ENCODE peak calls at places on chromosomes 12 and 14, in eight cellular contexts. U is fibroblast of lung, W is H9, P is hepatocyte, L is neural progenitor cell, F is PC-3, Z is mammary epithelial cell, T is GM23248. S is an unnamed sample. For H4K20me1 and H3K79me2, the result is how much of the 10 kb centered on the place peaks cover.

GRCh38 chr12:80936642-80937390 is 918 bp downstream of the LIN7A start:
- DNase-seq in U (peak), W (peak), P (peak), L (peak), F (peak), Z (peak), T (peak), S (peak)

GRCh38 chr12:117067016-117067415 is 32.2 kb downstream of the TESC start:
- DNase-seq in U (no peak), W (no peak), P (peak), L (no peak), F (no peak), Z (no peak), T (no peak), S (no peak)

GRCh38 chr14:23434488-23435219 is 806 bp downstream of the MYH7 start:
- DNase-seq in U (no peak), W (peak), P (no peak), L (no peak), F (no peak), Z (no peak), T (no peak), S (no peak)

GRCh38 chr12:72282721-72283120 is 10.6 kb downstream of the TRHDE start:
- DNase-seq in U (peak), W (no peak), P (peak), L (peak), F (peak), Z (peak), T (peak), S (peak)

GRCh38 chr14:90697577-90698206 is 118.5 kb downstream of the TTC7B start:
- DNase-seq in U (peak), W (peak), P (peak), L (peak), F (peak), Z (peak), T (peak), S (peak)

GRCh38 chr12:5440973-5441372 is 9.1 kb downstream of the NTF3 start:
- DNase-seq in U (no peak), W (no peak), P (no peak), L (no peak), F (no peak), Z (no peak), T (no peak), S (no peak)

GRCh38 chr12:107264667-107265066 is 171.3 kb upstream of the CRY1 start:
- DNase-seq in U (no peak), W (no peak), P (no peak), L (no peak), F (no peak), Z (no peak), T (no peak), S (no peak)

GRCh38 chr12:79938843-79939242 is 3.9 kb upstream of the PPP1R12A start:
- DNase-seq in U (no peak), W (no peak), P (peak), L (no peak), F (no peak), Z (no peak), T (no peak), S (no peak)

GRCh38 chr14:105411017-105411941 is 8.3 kb upstream of the MTA1 start:
- DNase-seq in U (peak), W (peak), P (peak), L (peak), F (peak), Z (peak), T (peak), S (peak)

GRCh38 chr12:11555743-11556625 is 93.5 kb upstream of the ETV6 start:
- DNase-seq in U (no peak), W (no peak), P (peak), L (no peak), F (no peak), Z (no peak), T (peak), S (no peak)

GRCh38 chr14:54737132-54737711 is 165.4 kb downstream of the GCH1 start:
- DNase-seq in U (peak), W (no peak), P (no peak), L (no peak), F (peak), Z (peak), T (peak), S (peak)

GRCh38 chr12:88450130-88450529 is 130.1 kb downstream of the KITLG start:
- DNase-seq in U (no peak), W (no peak), P (no peak), L (peak), F (no peak), Z (no peak), T (no peak), S (no peak)

GRCh38 chr12:78584695-78585094 is 279.9 kb upstream of the SYT1 start:
- DNase-seq in U (peak), W (peak), P (no peak), L (peak), F (peak), Z (peak), T (peak), S (no peak)

GRCh38 chr12:3704512-3705348 is 48.2 kb downstream of the CRACR2A start:
- DNase-seq in U (peak), W (no peak), P (no peak), L (no peak), F (no peak), Z (no peak), T (peak), S (peak)

GRCh38 chr14:60622210-60622919 is 26.9 kb downstream of the SIX1 start:
- DNase-seq in U (peak), W (no peak), P (no peak), L (no peak), F (no peak), Z (no peak), T (peak), S (no peak)

GRCh38 chr12:57099062-57099714 is 10.3 kb downstream of the NAB2 start:
- DNase-seq in U (no peak), W (no peak), P (no peak), L (no peak), F (peak), Z (no peak), T (peak), S (peak)

GRCh38 chr14:74240794-74241610 is 1.8 kb downstream of the VSX2 start:
- DNase-seq in U (peak), W (peak), P (no peak), L (peak), F (no peak), Z (no peak), T (peak), S (peak)

GRCh38 chr12:89355243-89356068 is 3.2 kb upstream of the DUSP6 start:
- DNase-seq in U (peak), W (no peak), P (no peak), L (peak), F (no peak), Z (peak), T (no peak), S (no peak)

GRCh38 chr12:63440063-63440462 is 228.2 kb downstream of the DPY19L2 start:
- DNase-seq in U (no peak), W (no peak), P (peak), L (no peak), F (peak), Z (no peak), T (no peak), S (no peak)

GRCh38 chr14:103104654-103105511 is 10.4 kb downstream of the EXOC3L4 start:
- DNase-seq in U (peak), W (peak), P (peak), L (peak), F (peak), Z (peak), T (peak), S (peak)

GRCh38 chr14:70567791-70568190 is 32.7 kb downstream of the MED6 start:
- DNase-seq in U (peak), W (peak), P (peak), L (peak), F (peak), Z (peak), T (peak), S (peak)

GRCh38 chr12:67766370-67766769 is 117.8 kb downstream of the DYRK2 start:
- DNase-seq in U (peak), W (no peak), P (no peak), L (no peak), F (peak), Z (peak), T (peak), S (peak)

GRCh38 chr14:100032749-100033148 is 32.5 kb upstream of the EVL start:
- DNase-seq in U (no peak), W (no peak), P (no peak), L (no peak), F (no peak), Z (no peak), T (no peak), S (no peak)

GRCh38 chr14:89004195-89004594 is 179.7 kb downstream of the TTC8 start:
- DNase-seq in U (peak), W (no peak), P (peak), L (no peak), F (no peak), Z (no peak), T (peak), S (no peak)

GRCh38 chr14:70724061-70724596 is 82.4 kb downstream of the TTC9 start:
- DNase-seq in U (no peak), W (no peak), P (no peak), L (no peak), F (no peak), Z (no peak), T (no peak), S (peak)

GRCh38 chr14:89428556-89429196 is 11.6 kb upstream of the FOXN3 start:
- DNase-seq in U (peak), W (peak), P (no peak), L (peak), F (no peak), Z (peak), T (peak), S (no peak)

GRCh38 chr14:59356298-59356697 is 108.9 kb downstream of the GPR135 start:
- DNase-seq in U (no peak), W (no peak), P (no peak), L (no peak), F (peak), Z (no peak), T (no peak), S (no peak)

GRCh38 chr12:48969847-48970701 is 1.5 kb downstream of the WNT10B start:
- DNase-seq in U (peak), W (peak), P (peak), L (peak), F (no peak), Z (no peak), T (peak), S (peak)

GRCh38 chr14:61178226-61179060 is 102.7 kb downstream of the TMEM30B start:
- DNase-seq in U (peak), W (no peak), P (peak), L (no peak), F (peak), Z (peak), T (peak), S (peak)

GRCh38 chr12:28568709-28569108 is 378.5 kb downstream of the CCDC91 start:
- DNase-seq in U (no peak), W (no peak), P (no peak), L (no peak), F (no peak), Z (no peak), T (peak), S (no peak)

GRCh38 chr12:93514853-93515252 is 47.5 kb downstream of the MRPL42 start:
- DNase-seq in U (peak), W (no peak), P (no peak), L (no peak), F (peak), Z (peak), T (peak), S (peak)

GRCh38 chr14:105538481-105539049 is 12.2 kb downstream of the TMEM121 start:
- DNase-seq in U (no peak), W (no peak), P (peak), L (no peak), F (no peak), Z (no peak), T (no peak), S (peak)

GRCh38 chr12:24681570-24681969 is 267.3 kb downstream of the BCAT1 start:
- DNase-seq in U (no peak), W (no peak), P (no peak), L (peak), F (no peak), Z (no peak), T (no peak), S (no peak)

GRCh38 chr14:75434557-75435248 is 6.9 kb downstream of the JDP2 start:
- DNase-seq in U (no peak), W (peak), P (no peak), L (no peak), F (no peak), Z (no peak), T (no peak), S (no peak)

GRCh38 chr14:75435473-75435872 is 7.7 kb downstream of the JDP2 start:
- DNase-seq in U (no peak), W (no peak), P (no peak), L (no peak), F (no peak), Z (no peak), T (no peak), S (no peak)

GRCh38 chr14:75432406-75432805 is 4.6 kb downstream of the JDP2 start:
- DNase-seq in U (no peak), W (peak), P (no peak), L (no peak), F (no peak), Z (no peak), T (no peak), S (no peak)

GRCh38 chr14:75431827-75432226 is 4.0 kb downstream of the JDP2 start:
- DNase-seq in U (no peak), W (no peak), P (no peak), L (no peak), F (no peak), Z (no peak), T (peak), S (no peak)

GRCh38 chr14:75433631-75434556 is 6.1 kb downstream of the JDP2 start:
- DNase-seq in U (no peak), W (no peak), P (peak), L (no peak), F (no peak), Z (no peak), T (peak), S (no peak)
- H3K4me2 ChIP-seq in U (no peak), W (no peak), P (peak), L (no peak), F (no peak), Z (no peak), T (peak), S (no peak)

GRCh38 chr12:113164014-113164413 is 14.5 kb downstream of the CFAP73 start:
- DNase-seq in U (no peak), W (no peak), P (no peak), L (no peak), F (no peak), Z (no peak), T (no peak), S (peak)

GRCh38 chr12:113161415-113162016 is 12.0 kb downstream of the CFAP73 start:
- DNase-seq in U (no peak), W (peak), P (no peak), L (peak), F (peak), Z (no peak), T (no peak), S (peak)

GRCh38 chr12:113162102-113163029 is 12.8 kb downstream of the CFAP73 start:
- DNase-seq in U (peak), W (peak), P (no peak), L (peak), F (peak), Z (no peak), T (peak), S (peak)

GRCh38 chr12:113165521-113166450 is 16.3 kb downstream of the CFAP73 start:
- DNase-seq in U (no peak), W (no peak), P (no peak), L (no peak), F (no peak), Z (no peak), T (no peak), S (peak)

DNA sequence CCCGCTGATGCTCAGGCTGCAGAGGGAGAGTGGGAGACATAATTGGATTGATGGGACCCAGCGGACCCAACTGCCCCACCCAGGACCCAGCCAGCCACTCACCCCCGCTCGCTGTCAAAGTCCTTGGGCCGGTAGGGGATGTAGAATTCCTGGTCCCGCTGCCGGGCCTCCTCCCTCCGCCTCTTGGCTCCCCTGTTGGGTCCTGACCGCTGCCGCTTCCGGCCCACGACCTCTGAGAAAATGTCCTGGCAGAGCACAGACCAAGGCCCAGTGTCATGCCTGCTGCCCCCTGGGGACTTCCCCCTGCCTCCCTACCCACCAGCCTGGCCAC is 13.5 kb downstream of the CFAP73 start:
- DNase-seq in U (no peak), W (no peak), P (no peak), L (no peak), F (no peak), Z (no peak), T (no peak), S (peak)
- H4K20me1 ChIP-seq in U (under half), W (under half), P (under half), L (under half), F (under half), Z (under half), T (under half), S (under half)

GRCh38 chr14:104375551-104376201 is 203.9 kb upstream of the C14orf180 start:
- DNase-seq in U (no peak), W (no peak), P (no peak), L (no peak), F (no peak), Z (no peak), T (no peak), S (no peak)

GRCh38 chr14:104374718-104375080 is 204.9 kb upstream of the C14orf180 start:
- DNase-seq in U (no peak), W (no peak), P (no peak), L (no peak), F (no peak), Z (no peak), T (no peak), S (no peak)

GRCh38 chr14:104378636-104379225 is 200.8 kb upstream of the C14orf180 start:
- DNase-seq in U (no peak), W (no peak), P (no peak), L (peak), F (no peak), Z (no peak), T (no peak), S (peak)

GRCh38 chr14:104377256-104377655 is 202.3 kb upstream of the C14orf180 start:
- DNase-seq in U (no peak), W (no peak), P (no peak), L (no peak), F (no peak), Z (no peak), T (no peak), S (no peak)

GRCh38 chr14:104376202-104377140 is 203.1 kb upstream of the C14orf180 start:
- DNase-seq in U (no peak), W (no peak), P (no peak), L (no peak), F (no peak), Z (no peak), T (no peak), S (no peak)
- H3K79me2 ChIP-seq in U (under half), W (under half), P (under half), L (under half), F (under half), Z (under half), T (under half), S (under half)

DNA sequence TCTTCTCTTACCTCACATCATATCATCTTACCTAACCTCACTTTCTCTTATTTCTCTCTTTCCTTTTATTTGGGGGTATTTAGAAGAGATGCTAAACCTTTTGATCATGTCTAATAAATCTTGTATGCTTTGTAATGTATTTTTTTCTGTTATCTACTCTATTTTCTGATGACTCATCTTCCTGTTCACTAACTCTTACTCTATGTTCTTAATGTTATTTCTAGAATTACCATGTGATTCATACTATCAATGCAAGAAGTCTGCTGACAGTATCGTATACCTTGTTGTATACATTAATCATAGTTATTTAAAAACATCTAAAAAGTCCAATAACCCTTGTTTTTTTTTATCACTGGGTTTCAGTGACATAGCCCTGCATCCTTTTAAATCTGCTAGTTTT is 62.3 kb downstream of the MGAT4C start:
- DNase-seq in U (peak), W (no peak), P (no peak), L (no peak), F (peak), Z (peak), T (no peak), S (no peak)
- H3K4me2 ChIP-seq in U (no peak), W (no peak), P (no peak), L (no peak), F (no peak), Z (no peak), T (no peak), S (no peak)

DNA sequence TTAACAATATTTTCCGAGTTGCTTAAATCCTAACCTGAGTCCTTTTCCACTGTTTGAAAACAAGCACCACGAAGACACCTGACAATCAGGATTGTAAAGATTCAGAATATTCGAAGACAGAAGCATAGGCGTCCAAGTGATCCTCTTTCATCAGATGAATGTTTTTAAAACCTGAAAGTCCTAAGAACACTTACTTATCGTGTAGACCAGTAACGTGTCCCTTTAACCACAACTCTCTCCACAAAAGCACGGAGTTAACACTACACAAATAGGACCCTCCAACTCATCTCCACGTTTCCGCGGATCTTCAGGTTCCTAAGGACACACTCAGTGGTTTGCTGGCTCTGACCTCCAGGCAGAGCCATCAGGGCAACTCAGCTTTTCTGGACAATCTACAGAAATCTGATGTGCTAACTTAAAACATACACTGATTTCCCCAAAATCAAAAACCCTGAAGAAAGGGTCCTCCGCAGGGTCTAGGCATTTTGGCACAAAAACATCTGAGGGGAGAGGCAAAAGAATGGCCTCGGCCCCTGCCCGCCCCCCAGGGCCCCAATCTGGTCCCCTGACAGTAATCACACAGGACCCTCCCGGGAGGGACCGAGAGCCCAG is 1.1 kb downstream of the DICER1 start:
- DNase-seq in U (peak), W (no peak), P (no peak), L (peak), F (peak), Z (peak), T (peak), S (peak)
- H4K20me1 ChIP-seq in U (under half), W (under half), P (under half), L (under half), F (under half), Z (under half), T (under half), S (under half)

GRCh38 chr14:58299665-58300202 is 1.4 kb downstream of the ARID4A start:
- DNase-seq in U (no peak), W (no peak), P (peak), L (peak), F (peak), Z (peak), T (peak), S (peak)

GRCh38 chr14:58307597-58308316 is 9.4 kb downstream of the ARID4A start:
- DNase-seq in U (no peak), W (no peak), P (no peak), L (no peak), F (no peak), Z (no peak), T (no peak), S (no peak)

GRCh38 chr14:58301416-58301815 is 3.1 kb downstream of the ARID4A start:
- DNase-seq in U (no peak), W (no peak), P (no peak), L (no peak), F (no peak), Z (no peak), T (no peak), S (no peak)

GRCh38 chr14:58305730-58306129 is 7.4 kb downstream of the ARID4A start:
- DNase-seq in U (no peak), W (no peak), P (no peak), L (no peak), F (no peak), Z (no peak), T (no peak), S (no peak)
- H3K79me2 ChIP-seq in U (under half), W (under half), P (under half), L (under half), F (under half), Z (under half), T (half or more), S (under half)